ENCODE peak calls at places on chromosomes 4 and X, in seven cellular contexts. I is endothelial cell of umbilical vein, W is breast epithelium, H is NB4, B is gastrocnemius medialis, A is adrenal gland, U is HCT116. P is an unnamed sample.

GRCh38 chr4:6568689-6569332 is 6.2 kb upstream of the MAN2B2 start:
- DNase-seq in I (no peak), W (no peak), H (peak), B (no peak), A (no peak), U (peak), P (no peak)

GRCh38 chrX:9724711-9725110 is 40.9 kb downstream of the GPR143 start:
- DNase-seq in I (no peak), W (no peak), H (no peak), B (no peak), A (no peak), U (no peak), P (no peak)

GRCh38 chr4:127574643-127575042 is 58.1 kb upstream of the INTU start:
- DNase-seq in I (no peak), W (no peak), H (no peak), B (no peak), A (no peak), U (no peak), P (no peak)

GRCh38 chr4:13427599-13428325 is 56.4 kb downstream of the RAB28 start:
- DNase-seq in I (no peak), W (no peak), H (no peak), B (no peak), A (no peak), U (no peak), P (no peak)

GRCh38 chrX:149831473-149831872 is 49.5 kb upstream of the MAGEA8 start:
- DNase-seq in I (no peak), W (no peak), H (no peak), B (no peak), A (no peak), U (no peak), P (no peak)

GRCh38 chrX:129360175-129360574 is 163.1 kb downstream of the SMARCA1 start:
- DNase-seq in I (peak), W (no peak), H (peak), B (no peak), A (peak), U (peak), P (peak)

GRCh38 chrX:74422576-74423288 is 1.4 kb downstream of the SLC16A2 start:
- DNase-seq in I (peak), W (no peak), H (peak), B (peak), A (peak), U (no peak), P (peak)

GRCh38 chr4:169136330-169136729 is 126.3 kb upstream of the CBR4 start:
- DNase-seq in I (no peak), W (no peak), H (no peak), B (no peak), A (no peak), U (no peak), P (no peak)

GRCh38 chr4:112178731-112179130 is 33.5 kb downstream of the FAM241A start:
- DNase-seq in I (no peak), W (no peak), H (no peak), B (no peak), A (no peak), U (no peak), P (no peak)

GRCh38 chrX:103248553-103248952 is 6.4 kb downstream of the TCEAL8 start:
- DNase-seq in I (peak), W (no peak), H (peak), B (no peak), A (peak), U (peak), P (no peak)

GRCh38 chr4:78186597-78187543 is 129.7 kb downstream of the FRAS1 start:
- DNase-seq in I (no peak), W (no peak), H (no peak), B (no peak), A (no peak), U (no peak), P (no peak)

GRCh38 chrX:5431823-5432222 is 796.8 kb downstream of the NLGN4X start:
- DNase-seq in I (no peak), W (no peak), H (no peak), B (no peak), A (no peak), U (no peak), P (no peak)

GRCh38 chr4:32172761-32173160 is 1452.6 kb downstream of the PCDH7 start:
- DNase-seq in I (peak), W (no peak), H (no peak), B (no peak), A (no peak), U (no peak), P (no peak)

GRCh38 chr4:186497043-186497442 is 58.3 kb downstream of the MTNR1A start:
- DNase-seq in I (no peak), W (no peak), H (no peak), B (no peak), A (no peak), U (no peak), P (no peak)

GRCh38 chr4:113776679-113777078 is 15.1 kb upstream of the CAMK2D start:
- DNase-seq in I (no peak), W (no peak), H (no peak), B (no peak), A (no peak), U (no peak), P (no peak)

GRCh38 chr4:66769436-66769835 is 775.9 kb downstream of the CENPC start:
- DNase-seq in I (no peak), W (no peak), H (no peak), B (no peak), A (no peak), U (no peak), P (no peak)

GRCh38 chr4:173153445-173153844 is 15.2 kb upstream of the GALNT7 start:
- DNase-seq in I (no peak), W (no peak), H (no peak), B (no peak), A (no peak), U (no peak), P (no peak)

GRCh38 chr4:68864438-68865177 is 48.8 kb downstream of the UGT2B10 start:
- DNase-seq in I (no peak), W (no peak), H (peak), B (no peak), A (no peak), U (no peak), P (no peak)

GRCh38 chr4:74267998-74268606 is 40.2 kb upstream of the EPGN start:
- DNase-seq in I (peak), W (no peak), H (no peak), B (no peak), A (no peak), U (peak), P (no peak)

GRCh38 chrX:3263681-3264126 is 82.7 kb downstream of the MXRA5 start:
- DNase-seq in I (peak), W (no peak), H (no peak), B (no peak), A (peak), U (no peak), P (no peak)

GRCh38 chr4:80104927-80105326 is 31.9 kb upstream of the ANTXR2 start:
- DNase-seq in I (no peak), W (no peak), H (no peak), B (no peak), A (no peak), U (no peak), P (no peak)

GRCh38 chr4:102500371-102501175 is 586 bp upstream of the NFKB1 start:
- DNase-seq in I (peak), W (peak), H (peak), B (peak), A (peak), U (no peak), P (no peak)

GRCh38 chr4:164446516-164446915 is 307.4 kb upstream of the SMIM31 start:
- DNase-seq in I (no peak), W (no peak), H (no peak), B (no peak), A (no peak), U (no peak), P (no peak)

GRCh38 chr4:70718811-70719604 is 2.8 kb upstream of the RUFY3 start:
- DNase-seq in I (no peak), W (no peak), H (no peak), B (no peak), A (no peak), U (no peak), P (no peak)

GRCh38 chr4:38802561-38803355 is 1.8 kb downstream of the TLR1 start:
- DNase-seq in I (no peak), W (no peak), H (peak), B (no peak), A (no peak), U (no peak), P (no peak)

DNA sequence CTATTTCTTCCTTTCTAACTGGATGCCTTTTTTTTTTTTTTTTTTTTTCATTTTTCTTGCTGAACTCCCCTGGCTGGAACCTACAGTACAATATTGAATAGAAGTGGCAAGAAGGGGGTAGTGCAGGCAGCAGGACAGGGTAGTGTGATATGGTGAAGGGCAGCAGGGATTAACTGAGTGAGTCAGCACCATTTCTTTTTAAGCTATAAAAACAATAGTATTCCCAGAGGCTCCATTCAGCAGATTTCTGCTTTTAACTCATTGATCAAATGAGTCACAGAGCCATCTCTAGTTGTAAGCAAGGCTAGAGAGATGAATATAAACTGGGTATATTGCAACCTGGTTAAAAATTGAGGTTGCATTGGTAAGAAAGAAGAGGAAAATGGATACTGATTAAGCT is 53.6 kb upstream of the SETD7 start:
- DNase-seq in I (peak), W (no peak), H (no peak), B (no peak), A (no peak), U (no peak), P (no peak)
- TF ChIP-seq CTCF in I (no peak), W (no peak), H (no peak), B (no peak), A (no peak), U (no peak), P (no peak)

GRCh38 chrX:63560601-63561218 is 209.6 kb upstream of the SPIN4 start:
- DNase-seq in I (peak), W (peak), H (peak), B (peak), A (peak), U (peak), P (peak)
- TF ChIP-seq POLR2A in I (no peak), W (no peak), H (no peak), B (peak), A (no peak), U (peak), P (no peak)

GRCh38 chr4:24471623-24472510 is 112.5 kb downstream of the DHX15 start:
- DNase-seq in I (no peak), W (no peak), H (no peak), B (no peak), A (peak), U (no peak), P (no peak)
- TF ChIP-seq CTCF in I (no peak), W (no peak), H (no peak), B (no peak), A (no peak), U (no peak), P (no peak)

GRCh38 chrX:101051549-101052302 is at the start of gene TRMT2B:
- DNase-seq in I (peak), W (peak), H (peak), B (peak), A (peak), U (peak), P (peak)
- TF ChIP-seq POLR2A in I (peak), W (no peak), H (peak), B (peak), A (no peak), U (peak), P (no peak)

DNA sequence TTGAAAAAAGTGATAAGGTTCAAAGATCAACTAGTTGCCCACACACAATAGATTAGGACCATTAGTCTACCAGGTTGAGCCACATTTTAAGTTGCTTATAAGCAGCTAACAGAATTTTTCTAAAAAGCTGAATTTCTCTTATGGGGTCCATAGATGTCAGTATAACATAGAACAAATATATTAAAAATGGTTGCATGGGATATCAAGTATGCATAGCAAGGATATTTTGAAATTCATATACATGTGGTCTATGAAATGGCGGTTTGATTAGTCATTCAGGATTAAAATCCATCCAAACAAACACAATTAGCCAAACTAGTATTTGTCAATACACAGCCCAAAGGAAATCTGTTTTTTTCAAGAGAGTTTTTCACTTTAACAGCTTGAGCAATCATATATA is 33.5 kb upstream of the AMOT start:
- DNase-seq in I (no peak), W (no peak), H (no peak), B (no peak), A (no peak), U (no peak), P (no peak)
- TF ChIP-seq CTCF in I (no peak), W (no peak), H (no peak), B (no peak), A (no peak), U (no peak), P (no peak)

DNA sequence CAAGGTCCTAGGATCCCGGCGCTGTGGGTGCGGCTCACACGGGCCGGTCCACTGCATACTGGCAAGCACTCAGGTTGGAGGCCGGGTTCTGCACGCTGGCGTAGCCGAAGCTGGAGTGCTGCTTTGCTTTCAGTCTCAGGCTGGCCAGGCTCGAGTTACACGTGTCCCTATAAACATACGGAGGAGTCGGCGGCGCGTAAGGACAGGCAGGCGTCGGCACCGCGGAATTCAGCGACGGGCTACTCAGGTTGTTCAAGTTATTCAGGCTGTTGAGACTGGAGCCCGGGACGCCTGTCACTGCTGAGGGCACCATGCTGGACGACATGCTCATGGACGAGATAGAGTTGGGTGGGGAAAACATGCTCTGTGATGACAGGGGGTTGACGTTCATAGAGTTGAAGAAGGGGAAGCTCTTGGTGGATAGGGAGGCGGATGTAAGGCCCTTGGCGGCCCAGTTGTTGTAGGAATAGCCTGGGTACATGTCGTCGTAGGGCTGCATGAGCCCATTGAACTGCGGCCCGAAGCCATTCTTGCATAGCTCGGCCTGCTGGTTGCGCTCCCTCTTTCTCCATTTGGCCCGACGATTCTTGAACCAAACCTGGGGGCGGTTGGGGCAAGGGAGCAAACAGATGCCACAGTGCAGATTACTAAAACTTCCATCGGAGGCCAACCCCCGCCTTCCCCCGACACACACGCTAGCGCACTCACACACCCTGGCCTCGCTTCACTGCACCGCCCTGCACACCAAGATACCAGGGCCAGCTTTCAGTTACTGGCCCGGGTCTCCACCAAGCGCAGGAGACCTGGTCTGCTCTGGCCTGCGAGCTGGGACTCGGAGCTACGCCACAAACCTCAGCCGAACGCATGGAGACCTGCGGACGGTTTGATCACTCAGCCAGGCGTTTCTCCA is 4.5 kb downstream of the PITX2 start:
- DNase-seq in I (no peak), W (no peak), H (no peak), B (peak), A (no peak), U (no peak), P (peak)
- TF ChIP-seq POLR2A in I (no peak), W (no peak), H (no peak), B (no peak), A (no peak), U (no peak), P (no peak)

DNA sequence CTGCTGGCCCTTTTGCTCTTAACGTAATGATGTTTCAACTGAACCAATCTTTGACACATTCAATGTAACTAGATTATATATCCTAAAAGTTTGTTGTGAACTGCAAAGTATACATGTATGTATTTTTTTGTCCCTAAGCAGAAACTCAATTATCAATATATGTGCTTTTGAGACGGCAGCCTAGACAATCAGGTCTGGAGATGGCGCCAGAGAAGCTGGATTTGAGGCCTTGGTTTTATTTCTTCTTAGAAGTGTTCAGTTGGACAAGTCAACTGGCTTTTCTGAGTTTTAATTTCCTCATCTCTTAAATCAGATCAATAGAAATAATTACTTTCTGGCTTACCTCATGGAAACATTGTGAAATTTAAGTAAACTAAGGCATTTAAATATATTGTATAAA is 62.5 kb downstream of the DCAF8L1 start:
- DNase-seq in I (peak), W (no peak), H (peak), B (no peak), A (peak), U (peak), P (no peak)
- TF ChIP-seq CTCF in I (no peak), W (no peak), H (no peak), B (no peak), A (no peak), U (peak), P (no peak)

GRCh38 chrX:39204349-39204748 is 403.1 kb downstream of the MID1IP1 start:
- DNase-seq in I (no peak), W (no peak), H (no peak), B (no peak), A (no peak), U (no peak), P (no peak)
- TF ChIP-seq POLR2A in I (no peak), W (no peak), H (no peak), B (no peak), A (no peak), U (no peak), P (no peak)

GRCh38 chrX:7941390-7942042 is 14.3 kb upstream of the PNPLA4 start:
- DNase-seq in I (peak), W (no peak), H (peak), B (no peak), A (no peak), U (no peak), P (no peak)
- TF ChIP-seq CTCF in I (peak), W (no peak), H (peak), B (no peak), A (no peak), U (no peak), P (no peak)

P was measured in lower leg skin.